ENCODE peak calls at places on chromosomes 13 and 19, in nine cellular contexts. R is stimulated activated CD8-positive, alpha-beta memory T cell treated with anti-CD3 and anti-CD28 coated beads, Interleukin-15, amount 100 ng/mL, for 24 hours; B is RPMI7951; P is myocyte; F is kidney epithelial cell; M is DMS153; Q is mesothelial cell of epicardium; G is fibroblast of pulmonary artery; U is left colon. T is an unnamed sample.
A peak's percentile ranks its signal among the peaks of the same experiment; 100 is the strongest.

GRCh38 chr13:34863360-34864135 is 78.5 kb upstream of the NBEA start:
- DNase-seq in R (no peak), B (peak; percentile 89), P (peak; percentile 28), F (peak; percentile 90), M (no peak), Q (no peak), G (peak; percentile 72), U (no peak), T (peak; percentile 70)

GRCh38 chr19:4061178-4061682 is 5.5 kb downstream of the ZBTB7A start:
- DNase-seq in R (no peak), B (no peak), P (no peak), F (no peak), M (peak; percentile 18), Q (no peak), G (no peak), U (peak; percentile 96), T (no peak)

GRCh38 chr13:107124129-107124718 is 556.3 kb upstream of the ARGLU1 start:
- DNase-seq in R (no peak), B (peak; percentile 1), P (peak; percentile 0), F (no peak), M (no peak), Q (no peak), G (peak; percentile 26), U (no peak), T (no peak)

GRCh38 chr19:4589579-4590410 is 30.3 kb upstream of the SEMA6B start:
- DNase-seq in R (no peak), B (no peak), P (peak; percentile 59), F (no peak), M (peak; percentile 21), Q (no peak), G (no peak), U (no peak), T (no peak)

GRCh38 chr13:51467730-51468129 is 14.9 kb upstream of the INTS6 start:
- DNase-seq in R (no peak), B (no peak), P (no peak), F (no peak), M (no peak), Q (no peak), G (no peak), U (no peak), T (no peak)

GRCh38 chr13:49528161-49528560 is 32.4 kb downstream of the PHF11 start:
- DNase-seq in R (no peak), B (no peak), P (no peak), F (no peak), M (no peak), Q (no peak), G (no peak), U (no peak), T (no peak)

GRCh38 chr13:67230774-67231480 is 791 bp upstream of the PCDH9 start:
- DNase-seq in R (no peak), B (peak; percentile 50), P (peak; percentile 84), F (no peak), M (peak; percentile 46), Q (peak; percentile 39), G (peak; percentile 74), U (peak; percentile 33), T (no peak)

GRCh38 chr13:45434556-45435371 is 16.6 kb upstream of the SLC25A30 start:
- DNase-seq in R (no peak), B (no peak), P (no peak), F (no peak), M (peak; percentile 39), Q (no peak), G (no peak), U (no peak), T (no peak)

GRCh38 chr19:5968431-5969373 is 9.2 kb downstream of the RANBP3 start:
- DNase-seq in R (no peak), B (no peak), P (no peak), F (no peak), M (peak; percentile 36), Q (no peak), G (no peak), U (no peak), T (no peak)

GRCh38 chr13:108624108-108624507 is 5.3 kb upstream of the MYO16 start:
- DNase-seq in R (no peak), B (no peak), P (no peak), F (no peak), M (no peak), Q (no peak), G (no peak), U (no peak), T (no peak)

GRCh38 chr19:38658462-38659306 is 11.2 kb downstream of the ACTN4 start:
- DNase-seq in R (no peak), B (peak; percentile 100), P (peak; percentile 97), F (peak; percentile 98), M (peak; percentile 79), Q (no peak), G (peak; percentile 100), U (peak; percentile 72), T (peak; percentile 99)